ENCODE peak calls at places on chromosome 21, in four cellular contexts. R, O, N and T are unnamed samples. For H3K4me1, the result is how much of the 10 kb centered on the place peaks cover.

GRCh38 chr21:37072239-37072987 is 458 bp downstream of the PIGP start:
- DNase-seq in O (peak), R (peak), N (no peak), T (no peak)

GRCh38 chr21:18548249-18548648 is 144.7 kb upstream of the TMPRSS15 start:
- DNase-seq in O (no peak), N (no peak), R (no peak), T (no peak)

GRCh38 chr21:44259082-44259705 is 2.5 kb downstream of the DNMT3L start:
- DNase-seq in R (peak), O (peak), N (no peak), T (no peak)

GRCh38 chr21:38075833-38076567 is 159.7 kb upstream of the KCNJ6 start:
- DNase-seq in N (no peak), R (no peak), O (no peak), T (no peak)

GRCh38 chr21:31204801-31205200 is 139.3 kb downstream of the TIAM1 start:
- DNase-seq in R (no peak), O (no peak), N (no peak), T (no peak)

GRCh38 chr21:25733859-25734653 is 648 bp downstream of the ATP5PF start:
- DNase-seq in O (peak), R (peak), N (no peak), T (no peak)

GRCh38 chr21:43943512-43944110 is 68.5 kb upstream of the TRAPPC10 start:
- DNase-seq in O (no peak), N (no peak), R (no peak), T (no peak)

GRCh38 chr21:36325373-36326010 is 5.5 kb downstream of the MORC3 start:
- DNase-seq in R (peak), O (peak), N (no peak), T (no peak)

GRCh38 chr21:41973427-41973831 is 19.6 kb upstream of the C2CD2 start:
- DNase-seq in N (no peak), R (no peak), O (no peak), T (no peak)

GRCh38 chr21:15066231-15066577 is 1.4 kb upstream of the NRIP1 start:
- DNase-seq in N (no peak), O (no peak), R (no peak), T (no peak)

GRCh38 chr21:14403681-14404318 is 20.9 kb upstream of the HSPA13 start:
- DNase-seq in O (peak), N (no peak), R (peak), T (no peak)

GRCh38 chr21:16588433-16588860 is 858.7 kb downstream of the USP25 start:
- DNase-seq in N (peak), R (peak), O (peak), T (peak)

GRCh38 chr21:34221331-34222030 is 142.3 kb upstream of the KCNE2 start:
- DNase-seq in N (no peak), O (no peak), R (no peak), T (no peak)
- H2AFZ ChIP-seq in N (no peak), O (no peak), R (no peak), T (no peak)

DNA sequence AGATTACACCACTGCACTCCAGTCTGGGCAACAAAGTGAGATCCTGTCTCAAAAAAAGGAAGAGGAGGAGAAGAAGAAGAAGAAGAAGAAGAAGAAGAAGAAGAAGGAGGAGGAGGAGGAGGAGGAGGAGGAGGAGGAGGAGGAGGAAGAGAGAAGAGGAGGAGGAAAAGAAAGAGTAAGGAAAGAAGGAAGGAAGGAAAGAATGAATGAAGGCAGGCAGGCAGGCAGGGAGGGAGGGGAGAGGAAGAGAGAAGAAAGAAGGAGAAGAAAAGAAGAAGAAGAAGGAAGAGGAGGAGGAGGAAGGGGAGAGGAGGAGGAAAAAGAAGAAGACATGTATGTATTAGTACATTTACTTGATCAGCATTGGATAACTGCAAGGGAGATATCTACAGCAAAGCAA is 26.7 kb downstream of the MIS18A start:
- DNase-seq in N (no peak), O (no peak), R (no peak), T (no peak)
- H3K4me1 ChIP-seq in N (under half), O (under half), R (under half), T (under half)

GRCh38 chr21:46314441-46315020 is 9.1 kb downstream of the C21orf58 start:
- DNase-seq in R (no peak), N (no peak), O (no peak), T (no peak)
- TF ChIP-seq CTCF in R (no peak), N (peak), O (no peak), T (no peak)

DNA sequence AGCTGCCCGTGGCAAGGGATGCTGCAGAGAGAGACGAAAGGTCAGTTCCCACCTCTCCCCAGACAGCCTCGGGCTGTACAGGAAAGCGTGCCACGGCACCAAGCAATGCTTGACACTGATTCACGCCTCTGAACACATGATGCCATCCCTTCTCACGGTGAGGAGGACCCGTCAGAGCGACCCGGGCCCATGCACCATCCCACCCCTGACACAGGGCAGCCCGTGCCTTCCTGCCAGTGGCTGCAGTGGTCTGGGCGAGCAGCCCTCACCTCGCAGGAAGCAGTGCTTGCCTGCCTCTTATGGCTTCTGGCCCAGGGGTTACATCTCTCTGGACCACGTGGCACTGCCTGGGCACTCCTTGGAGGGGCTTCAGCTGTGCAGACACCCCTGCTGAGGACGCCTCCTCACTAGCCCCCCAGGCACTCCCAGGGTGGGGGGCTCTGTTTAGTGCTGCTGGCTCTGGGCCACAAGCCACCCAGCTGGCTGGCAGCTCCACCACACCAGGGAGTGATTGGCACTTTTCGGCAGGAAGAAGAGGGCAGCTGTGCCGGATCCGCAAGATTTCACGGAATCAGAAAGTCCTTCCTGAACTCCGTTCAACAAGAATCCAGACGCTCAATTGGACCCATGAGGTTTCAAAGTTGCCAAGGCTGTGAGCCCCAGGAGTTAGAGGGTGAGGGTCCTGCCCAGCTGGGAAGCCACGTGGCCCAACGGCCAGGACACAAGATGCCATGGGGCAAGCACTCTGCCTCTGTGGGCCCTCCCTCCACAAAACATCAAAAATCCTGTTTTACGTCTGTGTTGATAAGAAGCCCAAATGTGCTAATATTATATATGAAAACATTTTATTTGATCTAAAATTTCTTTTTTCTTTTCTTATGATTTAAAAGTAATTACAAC is 34.8 kb upstream of the SLC19A1 start:
- DNase-seq in N (peak), O (no peak), R (no peak), T (no peak)
- H2AFZ ChIP-seq in N (no peak), O (peak), R (no peak), T (no peak)